ENCODE peak calls at places on chromosome 2, in four cellular contexts. One of them, this sample, is unnamed.

GRCh38 chr2:168920504-168921157 is 19.5 kb downstream of the G6PC2 start:
- DNase-seq in IMR-90: peak; percentile 34
- DNase-seq in sigmoid colon: no peak
- DNase-seq in heart right ventricle: no peak
- DNase-seq in this sample: no peak

GRCh38 chr2:167827352-167828097 is 419.9 kb downstream of the STK39 start:
- DNase-seq in IMR-90: no peak
- DNase-seq in sigmoid colon: no peak
- DNase-seq in heart right ventricle: no peak
- DNase-seq in this sample: no peak

GRCh38 chr2:109703076-109703475 is 88.9 kb downstream of the SOWAHC start:
- DNase-seq in IMR-90: no peak
- DNase-seq in sigmoid colon: peak; percentile 1
- DNase-seq in heart right ventricle: no peak
- DNase-seq in this sample: no peak

GRCh38 chr2:129813404-129813803 is 166.1 kb upstream of the RAB6C start:
- DNase-seq in IMR-90: no peak
- DNase-seq in sigmoid colon: no peak
- DNase-seq in heart right ventricle: no peak
- DNase-seq in this sample: no peak

GRCh38 chr2:212708346-212708745 is 169.7 kb upstream of the ERBB4 start:
- DNase-seq in IMR-90: peak; percentile 73
- DNase-seq in sigmoid colon: no peak
- DNase-seq in heart right ventricle: no peak
- DNase-seq in this sample: no peak

GRCh38 chr2:73099486-73099885 is 13.3 kb downstream of the RAB11FIP5 start:
- DNase-seq in IMR-90: no peak
- DNase-seq in sigmoid colon: no peak
- DNase-seq in heart right ventricle: no peak
- DNase-seq in this sample: no peak

GRCh38 chr2:217829420-217829819 is 173.4 kb downstream of the TNS1 start:
- DNase-seq in IMR-90: no peak
- DNase-seq in sigmoid colon: no peak
- DNase-seq in heart right ventricle: no peak
- DNase-seq in this sample: no peak

GRCh38 chr2:238966274-238966937 is 118.5 kb downstream of the TWIST2 start:
- DNase-seq in IMR-90: no peak
- DNase-seq in sigmoid colon: no peak
- DNase-seq in heart right ventricle: no peak
- DNase-seq in this sample: no peak

GRCh38 chr2:206764673-206765241 is 371 bp downstream of the MDH1B start:
- DNase-seq in IMR-90: peak; percentile 1
- DNase-seq in sigmoid colon: no peak
- DNase-seq in heart right ventricle: no peak
- DNase-seq in this sample: no peak

GRCh38 chr2:134460583-134460998 is 206.7 kb downstream of the MGAT5 start:
- DNase-seq in IMR-90: peak; percentile 47
- DNase-seq in sigmoid colon: no peak
- DNase-seq in heart right ventricle: peak; percentile 35
- DNase-seq in this sample: peak; percentile 48

GRCh38 chr2:237987263-237987662 is 20.4 kb downstream of the UBE2F start:
- DNase-seq in IMR-90: no peak
- DNase-seq in sigmoid colon: no peak
- DNase-seq in heart right ventricle: no peak
- DNase-seq in this sample: no peak

DNA sequence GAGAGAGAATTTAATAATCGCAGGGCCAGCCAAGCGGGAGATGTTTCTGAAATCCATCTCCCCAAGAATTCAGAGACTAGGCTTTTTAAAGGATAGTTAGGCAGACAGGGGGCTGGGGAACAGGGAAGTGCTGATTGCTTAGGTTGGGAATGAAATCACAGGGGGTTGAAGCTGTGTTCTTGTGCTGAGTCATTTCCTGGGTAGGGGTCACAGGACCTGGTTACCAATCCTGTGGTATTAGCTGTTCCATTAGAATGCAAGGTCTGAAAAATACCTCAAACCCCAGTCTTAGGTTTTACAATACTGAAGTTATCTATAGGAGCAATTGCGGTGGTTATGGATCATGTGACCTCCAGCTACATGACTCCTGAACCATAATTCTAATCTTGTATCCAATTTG is 4.6 kb downstream of the SP140 start:
- DNase-seq in IMR-90: peak; percentile 90
- DNase-seq in sigmoid colon: no peak
- DNase-seq in heart right ventricle: no peak
- DNase-seq in this sample: no peak
- H3K4me1 ChIP-seq in IMR-90: no peaks in the 10 kb centered on the region
- H3K4me1 ChIP-seq in sigmoid colon: no peaks in the 10 kb centered on the region
- H3K4me1 ChIP-seq in heart right ventricle: no peaks in the 10 kb centered on the region
- H3K4me1 ChIP-seq in this sample: peaks cover 27% of the 10 kb centered on the region

GRCh38 chr2:96881349-96882195 is 11.7 kb upstream of the SEMA4C start:
- DNase-seq in IMR-90: no peak
- DNase-seq in sigmoid colon: no peak
- DNase-seq in heart right ventricle: no peak
- DNase-seq in this sample: no peak
- H3K4me3 ChIP-seq in IMR-90: no peak overlapping the region
- H3K4me3 ChIP-seq in sigmoid colon: no peak overlapping the region
- H3K4me3 ChIP-seq in heart right ventricle: no peak overlapping the region
- H3K4me3 ChIP-seq in this sample: no peak overlapping the region

GRCh38 chr2:234954551-234954992 is 2.8 kb downstream of the SH3BP4 start:
- DNase-seq in IMR-90: peak; percentile 64
- DNase-seq in sigmoid colon: peak; percentile 49
- DNase-seq in heart right ventricle: peak; percentile 43
- DNase-seq in this sample: no peak
- H3K4me1 ChIP-seq in IMR-90: peaks cover 38% of the 10 kb centered on the region
- H3K4me1 ChIP-seq in sigmoid colon: peaks cover 38% of the 10 kb centered on the region
- H3K4me1 ChIP-seq in heart right ventricle: peaks cover 66% of the 10 kb centered on the region
- H3K4me1 ChIP-seq in this sample: peaks cover 34% of the 10 kb centered on the region

GRCh38 chr2:19348692-19349091 is 9.7 kb downstream of the OSR1 start:
- DNase-seq in IMR-90: no peak
- DNase-seq in sigmoid colon: peak; percentile 67
- DNase-seq in heart right ventricle: no peak
- DNase-seq in this sample: no peak
- H3K4me3 ChIP-seq in IMR-90: peak overlapping the region; percentile 76
- H3K4me3 ChIP-seq in sigmoid colon: peak overlapping the region; percentile 77
- H3K4me3 ChIP-seq in heart right ventricle: no peak overlapping the region
- H3K4me3 ChIP-seq in this sample: no peak overlapping the region

This sample was measured in left lung.